ENCODE peak calls at places on chromosomes 16 and 17, in five cellular contexts. W is astrocyte of the cerebellum, P is stomach, S is psoas muscle, C is uterus. V is an unnamed sample.

GRCh38 chr16:56363781-56364565 is 61.4 kb downstream of the AMFR start:
- DNase-seq in W (no peak), P (no peak), S (no peak), C (no peak), V (no peak)

GRCh38 chr17:57574040-57574513 is 171.0 kb downstream of the CCDC182 start:
- DNase-seq in W (no peak), P (no peak), S (peak), C (peak), V (no peak)

GRCh38 chr16:995087-995486 is 13.5 kb downstream of the SOX8 start:
- DNase-seq in W (no peak), P (no peak), S (no peak), C (no peak), V (no peak)

GRCh38 chr16:84446596-84447392 is 57.7 kb downstream of the MEAK7 start:
- DNase-seq in W (no peak), P (no peak), S (no peak), C (no peak), V (no peak)

GRCh38 chr16:86681440-86681838 is 103.1 kb downstream of the FOXL1 start:
- DNase-seq in W (no peak), P (no peak), S (peak), C (no peak), V (no peak)

GRCh38 chr17:32958418-32958817 is 30.5 kb downstream of the TMEM98 start:
- DNase-seq in W (peak), P (no peak), S (no peak), C (no peak), V (peak)

GRCh38 chr17:4500188-4500565 is 1.5 kb downstream of the SPNS2 start:
- DNase-seq in W (no peak), P (no peak), S (no peak), C (no peak), V (no peak)

GRCh38 chr16:84661418-84662060 is 13.2 kb downstream of the KLHL36 start:
- DNase-seq in W (no peak), P (no peak), S (no peak), C (no peak), V (no peak)

GRCh38 chr17:72407336-72408121 is 286.7 kb downstream of the SOX9 start:
- DNase-seq in W (peak), P (peak), S (no peak), C (peak), V (peak)

GRCh38 chr16:50331570-50331969 is 37.2 kb downstream of the BRD7 start:
- DNase-seq in W (no peak), P (no peak), S (no peak), C (no peak), V (no peak)

GRCh38 chr17:42026821-42027539 is 7.1 kb downstream of the NKIRAS2 start:
- DNase-seq in W (no peak), P (no peak), S (no peak), C (no peak), V (no peak)

GRCh38 chr16:1491327-1491726 is 1.8 kb upstream of the TELO2 start:
- DNase-seq in W (no peak), P (no peak), S (no peak), C (no peak), V (no peak)

GRCh38 chr16:12617401-12617819 is 186.3 kb downstream of the CPPED1 start:
- DNase-seq in W (no peak), P (no peak), S (no peak), C (no peak), V (no peak)

GRCh38 chr16:2952679-2953078 is 11.4 kb upstream of the KREMEN2 start:
- DNase-seq in W (no peak), P (no peak), S (no peak), C (no peak), V (no peak)

GRCh38 chr16:56807011-56807675 is 57.9 kb upstream of the SLC12A3 start:
- DNase-seq in W (no peak), P (no peak), S (no peak), C (no peak), V (no peak)

GRCh38 chr17:35016369-35016768 is 36.1 kb downstream of the LIG3 start:
- DNase-seq in W (no peak), P (no peak), S (no peak), C (no peak), V (no peak)

GRCh38 chr16:966035-966434 is 4.7 kb downstream of the LMF1 start:
- DNase-seq in W (no peak), P (no peak), S (no peak), C (no peak), V (no peak)

GRCh38 chr17:76178124-76178523 is 37.1 kb upstream of the FOXJ1 start:
- DNase-seq in W (no peak), P (no peak), S (no peak), C (no peak), V (no peak)

GRCh38 chr17:10628756-10629155 is 28.4 kb downstream of the MYH3 start:
- DNase-seq in W (no peak), P (no peak), S (no peak), C (no peak), V (no peak)

GRCh38 chr16:4358831-4359561 is 7.9 kb upstream of the PAM16 start:
- DNase-seq in W (no peak), P (peak), S (peak), C (peak), V (no peak)

GRCh38 chr17:60110586-60110985 is 31.9 kb upstream of the HEATR6 start:
- DNase-seq in W (no peak), P (no peak), S (no peak), C (no peak), V (no peak)

GRCh38 chr17:67403065-67403464 is 26.0 kb downstream of the PITPNC1 start:
- DNase-seq in W (no peak), P (no peak), S (no peak), C (no peak), V (no peak)

GRCh38 chr17:14033166-14033565 is 36.1 kb upstream of the COX10 start:
- DNase-seq in W (no peak), P (no peak), S (no peak), C (no peak), V (no peak)

GRCh38 chr17:65324977-65325376 is 187.8 kb downstream of the RGS9 start:
- DNase-seq in W (no peak), P (no peak), S (peak), C (peak), V (peak)

GRCh38 chr16:11848842-11849241 is 2.5 kb downstream of the RSL1D1 start:
- DNase-seq in W (no peak), P (no peak), S (no peak), C (no peak), V (no peak)

GRCh38 chr16:35431829-35432663 is 1972.6 kb downstream of the TP53TG3F start:
- DNase-seq in W (no peak), P (no peak), S (no peak), C (no peak), V (no peak)

GRCh38 chr17:39134878-39135277 is 16.6 kb downstream of the PLXDC1 start:
- DNase-seq in W (no peak), P (no peak), S (no peak), C (no peak), V (no peak)

GRCh38 chr17:73215414-73215813 is 22.6 kb downstream of the COG1 start:
- DNase-seq in W (no peak), P (no peak), S (no peak), C (no peak), V (no peak)

GRCh38 chr16:83162791-83163190 is 536.0 kb downstream of the CDH13 start:
- DNase-seq in W (no peak), P (no peak), S (no peak), C (no peak), V (no peak)

GRCh38 chr16:88141580-88141979 is 190.3 kb downstream of the BANP start:
- DNase-seq in W (no peak), P (no peak), S (no peak), C (no peak), V (no peak)

GRCh38 chr16:86382067-86382773 is 128.1 kb upstream of the FOXF1 start:
- DNase-seq in W (no peak), P (no peak), S (no peak), C (no peak), V (no peak)

GRCh38 chr16:57141822-57142631 is 43.8 kb downstream of the PSME3IP1 start:
- DNase-seq in W (no peak), P (no peak), S (no peak), C (no peak), V (peak)

GRCh38 chr17:4499431-4500187 is 928 bp downstream of the SPNS2 start:
- DNase-seq in W (no peak), P (no peak), S (no peak), C (no peak), V (no peak)

GRCh38 chr16:73817500-73817899 is 479.1 kb upstream of the PSMD7 start:
- DNase-seq in W (no peak), P (no peak), S (no peak), C (no peak), V (no peak)

GRCh38 chr17:42598905-42599304 is 10.3 kb downstream of the RETREG3 start:
- DNase-seq in W (no peak), P (peak), S (no peak), C (no peak), V (no peak)

GRCh38 chr17:79196913-79197312 is 122.3 kb downstream of the ENGASE start:
- DNase-seq in W (no peak), P (no peak), S (no peak), C (no peak), V (no peak)

GRCh38 chr17:79188679-79189078 is 114.1 kb downstream of the ENGASE start:
- DNase-seq in W (no peak), P (no peak), S (no peak), C (no peak), V (no peak)

GRCh38 chr17:79189264-79189663 is 114.6 kb downstream of the ENGASE start:
- DNase-seq in W (no peak), P (no peak), S (no peak), C (no peak), V (no peak)

GRCh38 chr17:79191270-79191934 is 116.8 kb downstream of the ENGASE start:
- DNase-seq in W (no peak), P (no peak), S (no peak), C (no peak), V (no peak)

GRCh38 chr17:79192503-79193500 is 118.2 kb downstream of the ENGASE start:
- DNase-seq in W (peak), P (no peak), S (peak), C (no peak), V (no peak)
- H3K4me3 ChIP-seq in W (no peak), P (no peak), S (no peak), C (no peak), V (no peak)

DNA sequence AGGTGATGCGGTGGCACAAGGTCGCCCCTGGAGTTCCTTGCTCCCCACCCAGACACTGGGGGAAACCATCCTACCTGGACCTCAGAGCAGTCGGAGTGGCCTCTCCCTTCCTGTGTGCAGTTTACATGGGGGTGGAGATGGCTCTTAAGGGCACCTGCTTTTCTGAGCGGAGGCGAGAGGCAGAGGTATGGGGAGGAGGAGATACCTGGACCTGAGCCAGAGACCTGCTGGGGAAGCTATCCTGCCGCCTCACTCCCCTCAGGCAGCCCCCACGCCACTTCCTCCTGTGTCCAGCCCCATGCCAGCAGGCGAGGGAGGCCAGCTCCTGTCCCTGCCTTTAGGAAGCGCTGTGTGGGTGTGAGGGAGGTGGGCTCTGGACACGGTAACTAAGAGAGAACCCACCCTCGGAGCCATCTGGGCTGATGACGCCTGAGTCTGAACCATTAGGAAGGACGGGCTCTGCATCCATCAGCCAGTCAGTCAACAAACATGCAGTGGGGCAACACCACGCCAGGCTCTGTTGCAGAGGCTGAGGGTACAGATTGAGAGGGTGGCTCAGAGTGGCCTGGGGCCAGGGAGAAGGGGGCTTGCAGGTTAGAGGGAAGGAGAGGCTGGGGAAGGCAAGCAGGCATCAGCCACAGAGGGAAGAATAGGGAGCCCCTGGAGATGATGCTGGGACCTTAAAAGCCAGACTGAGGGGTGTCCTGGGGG is 1.2 kb downstream of the CORO1A start:
- DNase-seq in W (no peak), P (peak), S (no peak), C (peak), V (no peak)
- TF ChIP-seq CTCF in W (no peak), P (no peak), S (no peak), C (no peak), V (no peak)

GRCh38 chr16:75086281-75086680 is 30.3 kb downstream of the LDHD start:
- DNase-seq in W (no peak), P (no peak), S (no peak), C (no peak), V (no peak)

GRCh38 chr16:75087040-75087979 is 29.3 kb downstream of the LDHD start:
- DNase-seq in W (no peak), P (no peak), S (no peak), C (no peak), V (peak)

GRCh38 chr16:75088226-75088625 is 28.4 kb downstream of the LDHD start:
- DNase-seq in W (no peak), P (no peak), S (no peak), C (no peak), V (no peak)

GRCh38 chr16:75089486-75090202 is 26.9 kb downstream of the LDHD start:
- DNase-seq in W (no peak), P (no peak), S (no peak), C (no peak), V (no peak)

GRCh38 chr16:75088934-75089333 is 27.6 kb downstream of the LDHD start:
- DNase-seq in W (no peak), P (no peak), S (no peak), C (no peak), V (no peak)
- H3K4me3 ChIP-seq in W (no peak), P (no peak), S (no peak), C (no peak), V (no peak)

GRCh38 chr17:74430706-74431567 is 951 bp upstream of the GPRC5C start:
- DNase-seq in W (peak), P (peak), S (peak), C (peak), V (no peak)

GRCh38 chr17:74432484-74433391 is 850 bp downstream of the GPRC5C start:
- DNase-seq in W (no peak), P (no peak), S (no peak), C (no peak), V (no peak)

GRCh38 chr17:74431568-74432483 is at the start of gene GPRC5C:
- DNase-seq in W (no peak), P (peak), S (peak), C (peak), V (no peak)

GRCh38 chr17:74435775-74436359 is 4.0 kb downstream of the GPRC5C start:
- DNase-seq in W (no peak), P (no peak), S (no peak), C (no peak), V (no peak)

DNA sequence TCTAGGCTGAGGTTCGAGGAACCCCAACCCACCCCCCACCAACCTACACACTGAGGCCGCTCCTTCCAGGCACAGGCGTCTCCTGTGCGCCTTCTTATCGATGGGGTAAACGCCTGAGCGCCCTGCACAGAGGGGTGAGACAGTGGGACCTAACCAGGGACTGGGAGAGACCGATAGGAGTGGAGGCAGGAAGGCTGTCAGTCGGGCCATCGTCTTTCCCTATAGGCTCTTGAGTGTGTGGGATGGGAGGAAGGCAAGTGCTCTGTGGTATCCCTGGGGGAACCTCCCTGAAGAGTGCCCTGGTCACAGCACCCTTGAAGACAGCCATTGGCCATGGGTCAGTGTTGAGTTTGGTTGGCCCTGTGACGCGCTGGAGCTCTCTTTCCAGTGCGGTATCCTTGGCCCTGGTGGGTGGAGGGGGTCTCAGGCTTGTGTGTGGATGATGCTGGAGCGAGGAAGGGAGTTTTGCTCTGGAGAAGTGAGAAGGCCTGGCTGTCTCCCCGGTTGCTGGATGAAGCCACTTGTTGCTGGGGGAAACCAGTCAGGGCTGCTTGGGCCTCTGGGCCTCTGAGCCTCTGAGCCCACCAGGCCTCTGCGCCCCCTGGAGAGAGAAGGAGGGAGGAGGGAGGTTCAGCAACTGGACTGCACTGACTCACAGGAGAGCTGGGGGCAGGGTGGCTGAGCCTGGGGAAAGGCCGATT is 1.7 kb downstream of the GPRC5C start:
- DNase-seq in W (no peak), P (peak), S (no peak), C (no peak), V (no peak)
- TF ChIP-seq CTCF in W (no peak), P (no peak), S (no peak), C (no peak), V (no peak)

DNA sequence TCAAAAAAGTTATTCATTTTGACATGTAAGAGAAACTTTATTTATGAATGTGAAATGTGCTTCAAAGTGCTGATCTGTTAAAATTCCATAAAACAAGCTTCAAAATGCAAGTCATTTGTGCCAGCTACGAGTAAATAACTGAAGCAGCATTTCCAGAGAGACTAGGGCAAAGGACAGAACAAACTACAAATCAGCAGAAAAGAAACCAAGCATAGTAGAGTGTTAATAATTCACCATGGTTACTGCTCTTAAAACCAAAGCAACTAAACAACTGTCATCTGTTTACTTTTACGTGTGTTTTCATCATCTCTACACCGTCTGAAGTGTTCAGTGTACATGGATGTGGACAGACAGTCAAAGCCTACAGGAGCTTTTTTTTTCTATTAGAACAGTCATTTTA is 1.6 kb upstream of the ASPA start:
- DNase-seq in W (no peak), P (no peak), S (no peak), C (no peak), V (no peak)
- H3K4me3 ChIP-seq in W (no peak), P (no peak), S (no peak), C (no peak), V (no peak)